ENCODE peak calls at places on chromosomes 3 and 15, in four cellular contexts. E is tibial artery, W is dorsolateral prefrontal cortex, I is bronchial epithelial cell. L is an unnamed sample.

GRCh38 chr3:134357261-134357913 is 16.9 kb downstream of the AMOTL2 start:
- DNase-seq in W (peak), I (no peak), E (no peak), L (no peak)

GRCh38 chr3:52188586-52189404 is 9.2 kb upstream of the ALAS1 start:
- DNase-seq in I (no peak), E (no peak), W (peak), L (no peak)

GRCh38 chr3:177345049-177345972 is 148.0 kb upstream of the TBL1XR1 start:
- DNase-seq in I (peak), W (peak), E (peak), L (peak)

GRCh38 chr15:79408041-79408440 is 24.1 kb upstream of the MINAR1 start:
- DNase-seq in I (peak), E (no peak), W (no peak), L (no peak)

GRCh38 chr3:12222765-12223485 is 64.2 kb upstream of the TIMP4 start:
- DNase-seq in W (no peak), I (peak), E (no peak), L (no peak)

GRCh38 chr3:197957775-197958103 is 2.3 kb upstream of the LMLN start:
- DNase-seq in E (no peak), I (no peak), W (no peak), L (no peak)

GRCh38 chr3:174936590-174936989 is 77.5 kb downstream of the NAALADL2 start:
- DNase-seq in W (no peak), E (no peak), I (no peak), L (peak)

GRCh38 chr3:30135190-30135589 is 471.2 kb upstream of the TGFBR2 start:
- DNase-seq in W (no peak), I (no peak), E (no peak), L (no peak)

GRCh38 chr3:179175358-179175757 is 27.2 kb downstream of the PIK3CA start:
- DNase-seq in E (no peak), I (no peak), W (no peak), L (no peak)

GRCh38 chr3:194423317-194423716 is 24.3 kb upstream of the GP5 start:
- DNase-seq in E (no peak), I (no peak), W (no peak), L (peak)

GRCh38 chr3:30596161-30596560 is 10.2 kb upstream of the TGFBR2 start:
- DNase-seq in W (no peak), I (peak), E (no peak), L (no peak)

GRCh38 chr15:86002444-86002843 is 77.2 kb upstream of the AGBL1 start:
- DNase-seq in W (no peak), E (no peak), I (no peak), L (no peak)

GRCh38 chr3:42518800-42519567 is 16.5 kb downstream of the VIPR1 start:
- DNase-seq in E (no peak), I (no peak), W (no peak), L (no peak)

GRCh38 chr3:123861081-123861836 is 22.9 kb downstream of the MYLK start:
- DNase-seq in E (no peak), W (no peak), I (no peak), L (no peak)

GRCh38 chr15:79682285-79682684 is 214.5 kb downstream of the MTHFS start:
- DNase-seq in E (no peak), W (no peak), I (peak), L (no peak)

GRCh38 chr3:149635396-149635795 is 22.4 kb downstream of the WWTR1 start:
- DNase-seq in E (no peak), W (no peak), I (no peak), L (no peak)

GRCh38 chr3:115381573-115381912 is 234.5 kb upstream of the ZBTB20 start:
- DNase-seq in I (no peak), E (no peak), W (peak), L (no peak)

GRCh38 chr15:43828061-43828657 is 1.4 kb downstream of the WDR76 start:
- DNase-seq in E (no peak), I (no peak), W (no peak), L (no peak)

GRCh38 chr3:27342279-27342678 is 26.9 kb downstream of the NEK10 start:
- DNase-seq in I (no peak), W (no peak), E (no peak), L (no peak)

GRCh38 chr15:57861039-57861638 is 154.6 kb downstream of the POLR2M start:
- DNase-seq in E (no peak), W (no peak), I (peak), L (peak)

GRCh38 chr3:186452517-186452916 is 90.5 kb upstream of the DGKG start:
- DNase-seq in W (no peak), E (no peak), I (peak), L (no peak)

GRCh38 chr3:110414851-110415250 is 656.8 kb upstream of the NECTIN3 start:
- DNase-seq in I (peak), E (no peak), W (no peak), L (no peak)

GRCh38 chr3:53817809-53818208 is 28.4 kb downstream of the CHDH start:
- DNase-seq in E (peak), W (peak), I (no peak), L (no peak)

GRCh38 chr3:195701042-195701910 is 19.5 kb upstream of the MUC20 start:
- DNase-seq in W (no peak), E (no peak), I (no peak), L (no peak)

GRCh38 chr3:68648494-68648893 is 283.9 kb downstream of the TAFA4 start:
- DNase-seq in W (no peak), E (no peak), I (peak), L (no peak)

GRCh38 chr15:62519900-62520299 is 354.8 kb upstream of the C2CD4B start:
- DNase-seq in I (no peak), W (no peak), E (no peak), L (no peak)

GRCh38 chr3:23720885-23721284 is 84.9 kb upstream of the UBE2E1 start:
- DNase-seq in E (no peak), W (no peak), I (peak), L (no peak)

GRCh38 chr3:5010706-5011554 is 31.7 kb downstream of the BHLHE40 start:
- DNase-seq in I (peak), E (no peak), W (no peak), L (no peak)

GRCh38 chr3:51691021-51691420 is 15.8 kb upstream of the GRM2 start:
- DNase-seq in E (no peak), W (no peak), I (no peak), L (no peak)

GRCh38 chr3:9142346-9142745 is 107.1 kb downstream of the SRGAP3 start:
- DNase-seq in I (peak), W (no peak), E (no peak), L (peak)

GRCh38 chr15:76553564-76553963 is 217.0 kb downstream of the ISL2 start:
- DNase-seq in W (no peak), I (no peak), E (no peak), L (no peak)

GRCh38 chr15:35725353-35725752 is 179.4 kb upstream of the DPH6 start:
- DNase-seq in W (no peak), E (no peak), I (peak), L (no peak)

GRCh38 chr3:32148356-32148755 is 41.9 kb downstream of the GPD1L start:
- DNase-seq in I (no peak), W (no peak), E (no peak), L (no peak)

GRCh38 chr3:32155117-32155516 is 48.7 kb downstream of the GPD1L start:
- DNase-seq in E (no peak), W (no peak), I (peak), L (no peak)

GRCh38 chr3:32157600-32158264 is 51.3 kb downstream of the GPD1L start:
- DNase-seq in W (no peak), E (no peak), I (no peak), L (no peak)

GRCh38 chr3:32153414-32154016 is 47.1 kb downstream of the GPD1L start:
- DNase-seq in E (no peak), W (no peak), I (no peak), L (no peak)

DNA sequence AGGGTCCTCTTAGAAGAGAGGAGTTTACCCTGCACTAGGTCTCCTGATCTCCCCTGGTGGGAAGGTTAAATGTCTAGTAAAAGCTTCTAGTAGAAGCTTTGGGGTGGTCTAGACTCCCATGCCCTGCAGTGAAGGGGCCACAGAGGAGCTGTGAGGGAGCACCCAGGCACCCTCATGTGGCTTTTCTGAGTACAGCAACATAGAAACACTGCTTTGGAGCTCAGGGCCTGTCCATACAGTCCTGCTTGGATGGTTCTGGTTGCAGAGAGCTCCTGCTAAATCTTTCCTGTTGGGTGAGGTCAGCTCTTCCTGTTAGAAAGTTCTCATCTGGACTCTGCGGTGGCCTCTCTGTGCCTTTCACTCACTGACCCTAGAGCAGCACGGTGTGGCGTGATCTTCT is 47.8 kb downstream of the GPD1L start:
- DNase-seq in I (no peak), E (no peak), W (no peak), L (no peak)
- TF ChIP-seq CTCF in I (peak), E (no peak), W (no peak), L (peak)

DNA sequence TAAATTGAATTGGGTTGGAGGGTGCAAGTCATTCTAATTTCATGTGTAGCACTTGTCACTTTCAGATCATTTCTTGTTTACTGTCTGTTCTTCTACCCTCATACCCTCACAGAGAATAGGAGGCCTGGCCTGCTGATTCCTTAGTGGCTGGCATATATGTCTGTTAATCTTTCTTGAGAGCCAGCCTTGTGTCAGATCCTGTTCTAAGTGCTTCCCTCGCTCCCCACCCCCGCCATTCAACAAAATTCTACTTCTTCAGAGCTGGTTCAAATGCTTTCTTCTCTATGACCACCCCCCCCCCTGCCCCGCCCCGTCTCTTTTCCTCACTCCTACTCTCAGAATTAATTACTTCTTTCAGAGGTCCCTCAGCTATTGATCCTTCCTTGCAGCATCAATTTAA is 1.5 kb upstream of the U2SURP start:
- DNase-seq in I (no peak), W (no peak), E (no peak), L (no peak)
- H3K4me3 ChIP-seq in I (no peak), W (peak), E (peak), L (peak)

DNA sequence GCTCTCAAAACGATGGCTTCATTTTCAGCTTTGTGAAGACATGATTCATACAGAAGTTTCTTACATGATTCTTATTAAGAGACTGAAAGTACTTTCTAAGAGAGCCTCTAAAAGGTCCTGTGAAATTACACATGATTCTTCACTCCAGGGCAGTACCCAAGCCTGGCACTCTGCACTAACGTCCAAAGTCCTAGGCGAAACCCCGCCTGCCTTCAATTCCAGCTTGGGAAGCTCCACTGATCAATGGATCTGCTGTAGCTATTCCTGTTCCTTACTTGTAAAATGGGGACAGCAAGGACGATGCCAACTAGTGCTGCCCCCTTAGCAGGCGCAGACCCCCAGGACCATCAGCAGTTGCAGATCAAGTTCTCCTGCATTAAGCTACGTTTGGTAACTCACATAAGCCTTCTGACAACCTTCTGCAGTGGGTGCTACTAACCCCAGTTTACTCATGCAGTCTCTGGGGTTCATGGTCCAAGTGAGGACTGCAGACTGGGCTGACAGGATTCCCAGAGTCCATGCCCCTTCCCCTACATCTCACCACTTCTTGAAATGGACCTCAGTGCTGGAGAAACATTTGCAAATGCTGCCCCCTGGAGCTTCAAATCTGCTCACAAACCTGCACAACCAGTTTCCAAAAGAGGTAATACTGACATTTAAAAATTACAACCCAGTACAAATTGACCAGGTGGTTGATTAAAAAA is 10.6 kb downstream of the CHCHD4 start:
- DNase-seq in I (no peak), W (no peak), E (no peak), L (no peak)
- TF ChIP-seq CTCF in I (peak), W (no peak), E (no peak), L (peak)

GRCh38 chr3:59818033-59818936 is 768.5 kb upstream of the CFAP20DC start:
- DNase-seq in E (peak), W (peak), I (peak), L (peak)
- H3K4me3 ChIP-seq in E (peak), W (peak), I (no peak), L (no peak)

GRCh38 chr15:25268166-25268565 is 170.7 kb downstream of the UBE3A start:
- DNase-seq in W (no peak), E (no peak), I (peak), L (peak)
- TF ChIP-seq CTCF in W (no peak), E (no peak), I (peak), L (peak)

GRCh38 chr3:43883729-43884396 is 193.1 kb downstream of the ABHD5 start:
- DNase-seq in E (no peak), W (no peak), I (no peak), L (peak)
- H3K4me3 ChIP-seq in E (no peak), W (no peak), I (no peak), L (no peak)

GRCh38 chr3:135453333-135453732 is 512.2 kb upstream of the PPP2R3A start:
- DNase-seq in I (no peak), E (no peak), W (no peak), L (no peak)

GRCh38 chr3:135452881-135453280 is 512.6 kb upstream of the PPP2R3A start:
- DNase-seq in I (no peak), E (no peak), W (no peak), L (no peak)

GRCh38 chr3:135454890-135455289 is 510.6 kb upstream of the PPP2R3A start:
- DNase-seq in W (no peak), I (no peak), E (no peak), L (no peak)

GRCh38 chr3:135458539-135458938 is 507.0 kb upstream of the PPP2R3A start:
- DNase-seq in I (no peak), E (no peak), W (no peak), L (no peak)

DNA sequence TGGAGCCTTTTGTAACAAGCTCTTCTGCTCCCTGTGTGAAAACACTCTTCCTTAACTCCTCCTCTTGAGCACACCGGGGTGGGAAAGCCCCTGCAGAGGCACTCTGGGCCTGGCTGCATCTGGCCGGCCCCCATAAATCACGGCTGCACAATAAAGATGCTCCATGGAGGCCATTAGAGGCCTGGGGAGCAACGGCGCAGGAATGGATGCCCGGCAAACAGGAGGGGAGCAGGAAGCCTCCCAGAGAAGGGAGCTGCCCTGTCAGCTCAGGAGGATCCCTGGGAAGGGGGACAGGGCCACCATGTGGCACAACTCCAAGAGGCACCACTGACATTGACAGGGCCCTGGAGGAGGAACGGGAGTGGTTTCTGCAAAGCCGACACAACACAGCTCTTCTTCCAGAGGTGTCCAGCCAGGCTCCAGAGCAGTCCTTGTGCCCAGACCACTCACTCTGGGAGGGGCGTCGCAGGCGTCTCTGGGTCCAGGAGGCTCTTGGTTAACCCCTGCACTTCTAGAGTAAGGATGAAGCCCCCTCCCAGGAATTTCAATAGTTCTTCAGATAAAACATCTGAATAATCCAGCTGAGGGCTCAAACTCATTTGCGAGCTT is 509.2 kb upstream of the PPP2R3A start:
- DNase-seq in I (no peak), W (no peak), E (no peak), L (no peak)
- TF ChIP-seq CTCF in I (no peak), W (no peak), E (no peak), L (no peak)

GRCh38 chr15:40305281-40305680 is 2.5 kb downstream of the PLCB2 start:
- DNase-seq in I (no peak), W (no peak), E (no peak), L (no peak)

GRCh38 chr15:40306908-40307307 is 827 bp downstream of the PLCB2 start:
- DNase-seq in I (no peak), E (no peak), W (no peak), L (no peak)

GRCh38 chr15:40307421-40308165 is at the start of gene PLCB2:
- DNase-seq in I (no peak), E (no peak), W (peak), L (no peak)

GRCh38 chr15:40308844-40309189 is 1.1 kb upstream of the PLCB2 start:
- DNase-seq in I (no peak), E (no peak), W (peak), L (no peak)

GRCh38 chr15:40306371-40306770 is 1.4 kb downstream of the PLCB2 start:
- DNase-seq in E (no peak), I (no peak), W (no peak), L (no peak)
- H3K4me3 ChIP-seq in E (peak), I (no peak), W (peak), L (no peak)

GRCh38 chr15:89034305-89034704 is 54.0 kb upstream of the ABHD2 start:
- DNase-seq in W (no peak), E (no peak), I (no peak), L (no peak)
- TF ChIP-seq CTCF in W (no peak), E (peak), I (peak), L (peak)

L was measured in LNCaP clone FGC.